ENCODE peak calls at places on chromosomes 1 and 21, in seven cellular contexts. F, T, S, C, Y, J and R are unnamed samples.

GRCh38 chr21:45844181-45844580 is 137.4 kb upstream of the COL6A1 start:
- DNase-seq in J (no peak), F (no peak), Y (no peak), C (no peak), T (no peak), S (peak; percentile 48), R (no peak)

GRCh38 chr1:160093624-160094290 is 4.7 kb downstream of the IGSF8 start:
- DNase-seq in F (no peak), C (no peak), T (no peak), S (no peak), Y (no peak), J (no peak), R (peak; percentile 75)

GRCh38 chr1:39683591-39684312 is 7.5 kb downstream of the HPCAL4 start:
- DNase-seq in C (no peak), S (no peak), F (no peak), J (no peak), T (no peak), Y (no peak), R (peak; percentile 78)

GRCh38 chr1:32592953-32593352 is 53.7 kb downstream of the ZBTB8A start:
- DNase-seq in J (no peak), C (no peak), S (no peak), Y (no peak), T (no peak), F (no peak), R (no peak)

GRCh38 chr21:42398414-42399030 is 2.7 kb upstream of the TMPRSS3 start:
- DNase-seq in Y (no peak), F (no peak), J (no peak), S (no peak), T (no peak), C (no peak), R (no peak)

GRCh38 chr1:41803656-41804055 is 115.1 kb downstream of the HIVEP3 start:
- DNase-seq in C (no peak), T (no peak), F (no peak), J (no peak), Y (no peak), S (no peak), R (no peak)

GRCh38 chr1:202159534-202160371 is 649 bp downstream of the PTPN7 start:
- DNase-seq in T (no peak), F (no peak), Y (no peak), C (no peak), J (no peak), S (no peak), R (no peak)

GRCh38 chr1:21901473-21901847 is 35.6 kb downstream of the HSPG2 start:
- DNase-seq in F (no peak), Y (no peak), C (no peak), J (no peak), S (no peak), T (no peak), R (no peak)

GRCh38 chr1:185960377-185961151 is 226.4 kb downstream of the HMCN1 start:
- DNase-seq in F (no peak), T (no peak), J (peak; percentile 54), C (no peak), S (no peak), Y (no peak), R (no peak)

GRCh38 chr1:156726549-156727226 is 1.6 kb upstream of the METTL25B start:
- DNase-seq in S (no peak), F (no peak), J (no peak), C (no peak), T (peak; percentile 68), Y (peak; percentile 77), R (no peak)

GRCh38 chr1:14113841-14114567 is 414.0 kb downstream of the PRDM2 start:
- DNase-seq in Y (peak; percentile 78), S (no peak), J (no peak), C (peak; percentile 21), F (no peak), T (peak; percentile 62), R (no peak)

GRCh38 chr1:167056529-167057296 is 33.5 kb downstream of the GPA33 start:
- DNase-seq in S (no peak), T (no peak), C (no peak), J (no peak), Y (no peak), F (no peak), R (no peak)

GRCh38 chr1:227941509-227942020 is 6.2 kb downstream of the WNT9A start:
- DNase-seq in S (peak; percentile 68), C (no peak), F (no peak), J (peak; percentile 10), T (no peak), Y (no peak), R (peak; percentile 83)

GRCh38 chr1:183291216-183291762 is 105.2 kb downstream of the LAMC2 start:
- DNase-seq in T (no peak), Y (no peak), S (no peak), C (no peak), J (no peak), F (no peak), R (no peak)

GRCh38 chr1:212030936-212031528 is 4.3 kb downstream of the INTS7 start:
- DNase-seq in C (no peak), Y (peak; percentile 51), S (no peak), F (no peak), J (no peak), T (no peak), R (no peak)

GRCh38 chr21:36589352-36589971 is 109.5 kb upstream of the SIM2 start:
- DNase-seq in S (no peak), F (peak; percentile 44), Y (peak; percentile 24), T (peak; percentile 21), J (no peak), C (no peak), R (no peak)

GRCh38 chr1:207335695-207336363 is 14.4 kb downstream of the CD55 start:
- DNase-seq in C (no peak), J (no peak), S (no peak), F (no peak), T (no peak), Y (no peak), R (no peak)

GRCh38 chr1:191831572-191831971 is 326.7 kb upstream of the RGS18 start:
- DNase-seq in T (no peak), J (no peak), Y (no peak), F (no peak), C (no peak), S (no peak), R (no peak)
- TF ChIP-seq CTCF in T (no peak), J (no peak), Y (no peak), F (no peak), C (no peak), S (peak; percentile 15), R (peak; percentile 36)

GRCh38 chr1:20346433-20346832 is 55.8 kb downstream of the VWA5B1 start:
- DNase-seq in T (no peak), J (no peak), Y (no peak), C (no peak), F (no peak), S (no peak), R (no peak)
- TF ChIP-seq CTCF in T (no peak), J (no peak), Y (no peak), C (no peak), F (no peak), S (no peak), R (no peak)

GRCh38 chr1:17568014-17568413 is 28.5 kb downstream of the ARHGEF10L start:
- DNase-seq in F (no peak), S (no peak), Y (no peak), C (no peak), J (no peak), T (no peak), R (no peak)
- TF ChIP-seq CTCF in F (no peak), S (no peak), Y (no peak), C (no peak), J (no peak), T (no peak), R (no peak)

GRCh38 chr1:46198026-46198826 is at the start of gene POMGNT1:
- DNase-seq in S (peak; percentile 80), Y (peak; percentile 87), F (no peak), C (peak; percentile 60), T (peak; percentile 72), J (peak; percentile 51), R (no peak)
- TF ChIP-seq CTCF in S (no peak), Y (peak; percentile 39), F (no peak), C (no peak), T (no peak), J (no peak), R (peak; percentile 63)